ENCODE peak calls at places on chromosomes 13 and 19, in five cellular contexts. N is CD8-positive, alpha-beta T cell; Y is cardiac muscle cell; G is heart left ventricle; I is endodermal cell. K is an unnamed sample.

GRCh38 chr19:5995606-5996005 is 17.7 kb upstream of the RANBP3 start:
- DNase-seq in G (no peak), I (no peak), Y (no peak), N (no peak), K (no peak)

GRCh38 chr19:17420267-17420924 is 549 bp downstream of the MVB12A start:
- DNase-seq in G (peak), N (no peak), Y (peak), I (peak), K (peak)

GRCh38 chr19:45152504-45153338 is 8.1 kb downstream of the NKPD1 start:
- DNase-seq in G (peak), I (peak), N (no peak), Y (peak), K (no peak)

GRCh38 chr13:20397896-20398295 is 127.8 kb downstream of the CRYL1 start:
- DNase-seq in G (no peak), N (no peak), Y (no peak), I (no peak), K (no peak)

GRCh38 chr19:13091400-13092161 is 11.1 kb downstream of the LYL1 start:
- DNase-seq in Y (peak), N (no peak), I (peak), G (peak), K (no peak)

GRCh38 chr13:57612568-57612967 is 19.0 kb upstream of the PCDH17 start:
- DNase-seq in G (no peak), I (no peak), N (no peak), Y (no peak), K (no peak)

GRCh38 chr13:53206455-53206854 is 177.8 kb downstream of the OLFM4 start:
- DNase-seq in Y (no peak), G (no peak), N (no peak), I (no peak), K (peak)

GRCh38 chr19:23475477-23475876 is 80.2 kb upstream of the ZNF91 start:
- DNase-seq in I (no peak), Y (no peak), G (no peak), N (no peak), K (no peak)

GRCh38 chr13:43008591-43008990 is 14.8 kb upstream of the DNAJC15 start:
- DNase-seq in N (no peak), I (no peak), Y (no peak), G (no peak), K (no peak)

GRCh38 chr13:80224468-80224867 is 116.5 kb downstream of the SPRY2 start:
- DNase-seq in Y (peak), G (no peak), N (no peak), I (no peak), K (peak)

GRCh38 chr13:51557875-51558604 is 26.2 kb upstream of the WDFY2 start:
- DNase-seq in G (no peak), Y (peak), N (no peak), I (no peak), K (peak)

GRCh38 chr19:48351341-48351752 is 12.4 kb downstream of the TMEM143 start:
- DNase-seq in Y (peak), I (peak), G (peak), N (peak), K (peak)
- H3K27ac ChIP-seq in Y (no peak), I (no peak), G (no peak), N (no peak), K (no peak)

GRCh38 chr13:96052655-96053002 is 572 bp downstream of the UGGT2 start:
- DNase-seq in I (no peak), Y (peak), N (no peak), G (no peak), K (peak)

GRCh38 chr13:96053003-96053703 is at the start of gene UGGT2:
- DNase-seq in Y (peak), I (peak), N (peak), G (peak), K (peak)
- TF ChIP-seq CTCF in Y (no peak), I (no peak), N (no peak), G (no peak), K (no peak)

DNA sequence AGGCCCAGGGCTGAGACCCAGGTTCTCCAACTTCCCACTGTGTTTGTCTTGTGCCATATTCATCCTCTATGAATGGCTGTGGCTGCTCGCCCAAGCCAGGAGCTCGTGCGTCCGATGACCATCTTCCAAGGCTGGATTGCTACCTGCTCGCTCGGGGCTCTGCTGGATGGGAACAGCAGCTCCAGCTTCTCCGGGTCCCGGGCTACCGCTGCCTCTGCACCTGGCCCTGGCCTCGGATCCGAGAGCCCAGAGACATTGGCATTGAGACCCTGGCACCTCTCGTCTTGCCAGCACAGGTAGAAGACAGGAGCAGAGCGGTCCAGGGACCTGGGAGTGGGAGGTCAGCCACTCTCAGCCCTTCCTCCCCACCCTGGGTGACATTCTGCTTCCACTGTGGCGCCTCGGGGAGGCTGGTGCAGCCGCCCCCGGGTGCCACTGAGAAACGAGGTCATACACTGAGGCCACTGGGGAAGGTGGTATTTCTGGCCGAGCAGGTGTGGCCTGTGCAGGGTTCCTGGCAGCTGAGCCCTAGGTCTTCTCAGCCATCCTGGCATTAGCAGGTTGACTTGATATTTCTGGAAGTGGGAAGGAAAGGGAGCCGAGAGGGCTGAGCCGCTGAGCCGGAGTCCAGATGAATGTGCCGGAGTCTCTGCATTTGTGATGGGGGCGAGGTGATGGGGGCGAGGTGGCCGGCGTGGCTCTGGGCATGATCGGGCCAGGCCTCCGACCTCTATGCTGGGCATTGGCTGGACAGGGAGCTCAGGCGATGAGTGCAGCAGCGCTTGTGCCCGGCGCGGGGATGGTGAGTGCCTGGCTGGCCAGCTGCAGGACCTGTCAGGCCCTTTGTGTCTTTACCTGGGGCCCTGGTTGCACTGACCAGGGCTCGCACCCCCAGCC is 18.6 kb downstream of the NDUFB7 start:
- DNase-seq in I (no peak), G (no peak), N (no peak), Y (no peak), K (no peak)
- H3K27ac ChIP-seq in I (no peak), G (no peak), N (no peak), Y (no peak), K (peak)

DNA sequence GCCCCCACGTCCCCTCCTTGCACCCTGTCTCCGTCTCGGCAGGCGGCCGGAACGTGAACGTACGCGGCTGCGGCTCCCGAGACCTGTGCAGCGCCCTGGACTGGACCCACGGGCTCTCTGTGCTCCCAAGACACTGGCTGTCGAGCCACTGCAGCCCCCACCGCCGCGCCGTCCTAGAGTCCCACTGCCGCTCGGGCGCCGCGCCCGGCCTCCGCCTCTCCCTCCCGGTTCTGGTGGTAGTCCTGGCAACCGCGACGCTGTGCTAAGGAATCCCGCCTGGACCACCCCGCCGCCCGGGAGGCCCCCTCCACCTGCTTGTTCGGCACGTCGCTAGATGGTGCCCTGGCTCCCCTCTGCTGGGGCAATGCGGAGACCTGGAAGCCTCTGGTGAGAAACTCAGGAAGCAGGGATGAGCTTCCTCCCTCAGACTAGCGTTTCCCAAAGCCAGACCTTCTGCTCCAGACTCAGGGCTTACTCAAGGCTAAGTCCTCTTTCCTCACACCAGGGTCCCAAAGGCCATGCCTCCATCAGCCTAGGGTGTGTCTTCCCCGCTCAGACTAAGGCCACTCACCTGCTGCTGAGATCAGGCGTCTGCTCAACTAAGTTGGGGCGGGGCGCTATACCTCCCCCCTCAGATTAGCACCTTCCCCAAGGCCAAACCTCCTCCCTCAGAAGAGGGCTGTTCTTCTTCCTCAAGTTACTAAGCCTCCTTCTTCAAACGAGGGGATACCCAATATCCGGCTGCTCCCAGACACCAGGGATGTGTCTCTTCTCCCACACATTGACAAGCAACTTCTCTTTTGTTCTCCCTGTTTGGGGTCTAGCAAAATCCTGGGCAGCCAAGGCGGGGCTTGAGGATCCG is 16.1 kb upstream of the IRGC start:
- DNase-seq in G (peak), I (peak), N (no peak), Y (peak), K (no peak)
- TF ChIP-seq CTCF in G (no peak), I (peak), N (no peak), Y (no peak), K (no peak)

DNA sequence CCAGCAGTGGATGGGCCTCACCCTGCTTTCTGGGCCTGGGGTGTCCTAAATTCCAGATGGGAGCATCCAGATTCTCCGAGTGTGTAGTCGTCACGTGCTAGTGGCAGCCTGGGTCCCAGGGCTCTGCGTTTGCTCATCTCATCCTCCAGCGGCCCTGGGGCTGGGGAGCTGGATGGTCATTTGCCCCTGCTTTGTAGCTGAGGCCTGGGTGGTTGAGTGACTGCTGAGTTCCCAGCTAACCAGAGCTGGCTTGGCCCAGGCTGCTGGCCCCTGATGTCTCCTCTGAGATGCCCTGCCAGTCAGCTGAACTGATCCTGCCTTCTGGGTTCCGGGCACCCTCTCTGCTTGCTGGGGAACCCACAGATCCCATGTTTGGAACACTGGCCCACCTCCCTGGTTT is 22.5 kb upstream of the CRTC1 start:
- DNase-seq in I (no peak), G (no peak), Y (no peak), N (no peak), K (no peak)
- H3K27ac ChIP-seq in I (no peak), G (peak), Y (no peak), N (no peak), K (peak)

GRCh38 chr19:8323781-8324185 is 2.5 kb downstream of the RPS28 start:
- DNase-seq in Y (no peak), G (no peak), N (no peak), I (no peak), K (no peak)

GRCh38 chr19:8322638-8322997 is 1.3 kb downstream of the RPS28 start:
- DNase-seq in G (no peak), Y (no peak), N (no peak), I (no peak), K (no peak)

GRCh38 chr19:8325454-8325853 is 4.2 kb downstream of the RPS28 start:
- DNase-seq in G (no peak), N (no peak), Y (no peak), I (no peak), K (no peak)

GRCh38 chr19:8321760-8322637 is 703 bp downstream of the RPS28 start:
- DNase-seq in G (no peak), I (no peak), Y (no peak), N (no peak), K (no peak)

GRCh38 chr19:8324186-8325050 is 3.1 kb downstream of the RPS28 start:
- DNase-seq in I (peak), G (peak), N (no peak), Y (no peak), K (no peak)
- TF ChIP-seq CTCF in I (peak), G (no peak), N (no peak), Y (no peak), K (no peak)

GRCh38 chr13:40181203-40181845 is 485.1 kb downstream of the FOXO1 start:
- DNase-seq in N (no peak), Y (peak), I (no peak), G (no peak), K (no peak)
- H3K27ac ChIP-seq in N (no peak), Y (no peak), I (no peak), G (no peak), K (no peak)

GRCh38 chr19:55284405-55285058 is 735 bp downstream of the BRSK1 start:
- DNase-seq in N (no peak), I (peak), G (no peak), Y (no peak), K (no peak)
- TF ChIP-seq CTCF in N (no peak), I (no peak), G (no peak), Y (no peak), K (no peak)

DNA sequence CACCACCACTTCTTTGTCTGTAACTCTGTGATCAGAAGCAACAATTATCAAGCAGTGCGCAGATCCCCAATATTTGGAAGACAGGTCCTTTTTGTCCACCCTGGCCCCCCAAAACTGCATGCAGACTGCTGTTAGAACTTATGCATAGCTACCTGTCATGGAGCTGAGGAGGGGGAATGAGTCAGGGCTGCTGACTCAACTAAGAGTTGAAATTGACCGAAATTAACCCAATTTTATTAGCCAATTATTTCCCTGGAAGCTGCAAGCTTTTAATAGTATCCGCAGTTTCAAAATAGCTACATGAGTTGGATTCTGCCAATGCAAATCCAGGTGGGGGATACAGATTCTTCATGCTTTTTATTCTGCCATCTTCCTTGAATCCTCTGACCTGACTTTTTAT is 14.0 kb upstream of the ZNF491 start:
- DNase-seq in I (no peak), G (no peak), N (no peak), Y (no peak), K (no peak)
- H3K27ac ChIP-seq in I (no peak), G (no peak), N (no peak), Y (no peak), K (no peak)

GRCh38 chr13:45705145-45705695 is 3.1 kb downstream of the CBY2 start:
- DNase-seq in N (no peak), Y (no peak), G (no peak), I (no peak), K (no peak)

GRCh38 chr13:45702088-45702487 is at the start of gene CBY2:
- DNase-seq in I (no peak), N (no peak), G (no peak), Y (no peak), K (no peak)

GRCh38 chr13:45704211-45704739 is 2.2 kb downstream of the CBY2 start:
- DNase-seq in G (no peak), N (no peak), Y (no peak), I (no peak), K (no peak)

GRCh38 chr13:45702869-45703391 is 810 bp downstream of the CBY2 start:
- DNase-seq in I (no peak), Y (no peak), G (no peak), N (no peak), K (no peak)

DNA sequence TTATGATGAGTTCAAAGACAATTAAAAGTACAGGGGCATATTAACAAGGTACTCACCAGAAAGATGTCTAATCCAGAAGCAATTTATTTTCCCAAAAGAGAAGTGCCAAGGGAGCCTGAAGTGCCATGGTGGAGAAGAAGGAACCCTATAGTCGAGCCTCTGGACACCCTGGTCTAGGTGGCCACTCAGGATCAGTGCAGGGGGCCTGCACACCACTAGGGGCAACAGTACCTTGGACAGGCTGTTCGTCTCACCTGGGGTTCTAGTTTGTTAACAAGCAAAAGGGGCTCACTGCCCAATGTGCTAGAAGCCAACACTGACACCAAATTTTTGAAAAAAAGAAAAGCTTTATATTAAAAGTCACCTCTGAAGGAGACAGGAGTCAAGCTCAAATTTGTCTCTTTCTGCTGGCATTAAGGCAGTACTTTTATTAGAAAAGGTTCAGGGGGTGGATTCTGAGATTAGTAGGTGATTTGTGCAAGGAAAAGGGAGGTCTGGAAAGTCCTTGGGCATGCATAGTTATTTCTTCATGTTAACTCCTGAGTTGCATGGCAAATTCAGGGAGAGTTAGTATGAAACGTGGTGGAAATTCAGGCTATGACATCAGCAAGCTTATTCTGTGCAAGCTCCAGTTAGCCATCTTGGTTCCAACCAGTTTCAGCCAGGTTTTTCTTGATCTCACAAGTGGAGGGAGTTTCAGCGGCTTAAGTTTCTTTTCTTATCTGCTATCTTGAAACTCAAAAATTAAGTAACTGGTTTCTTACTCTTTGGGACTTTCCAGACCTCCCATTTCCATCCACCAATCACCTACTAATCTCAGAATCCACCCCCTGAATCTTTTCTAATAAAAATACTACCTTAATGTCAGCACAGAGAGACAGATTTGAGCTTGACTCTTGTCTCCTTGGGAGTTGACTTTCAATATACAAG is 884 bp upstream of the CBY2 start:
- DNase-seq in I (no peak), N (no peak), Y (peak), G (no peak), K (no peak)
- TF ChIP-seq CTCF in I (peak), N (no peak), Y (no peak), G (no peak), K (no peak)